ENCODE peak calls at places on chromosomes 1 and 21, in six cellular contexts. B is A549, J is K562, G is HepG2, D is endothelial cell of umbilical vein, T is GM12878. Z is an unnamed sample.

GRCh38 chr1:13927736-13928135 is 227.7 kb downstream of the PRDM2 start:
- DNase-seq in G (no peak), B (no peak), J (no peak), D (no peak), T (no peak), Z (no peak)

GRCh38 chr1:201759194-201759814 is 69.7 kb upstream of the IPO9 start:
- DNase-seq in J (no peak), D (no peak), G (no peak), T (no peak), B (no peak), Z (no peak)

GRCh38 chr1:19468397-19468956 is 16.9 kb downstream of the CAPZB start:
- DNase-seq in G (peak; percentile 60), D (no peak), B (peak; percentile 37), J (peak; percentile 75), T (no peak), Z (peak; percentile 54)

GRCh38 chr1:212630159-212630900 is 21.8 kb downstream of the ATF3 start:
- DNase-seq in J (peak; percentile 85), D (peak; percentile 42), B (peak; percentile 75), G (peak; percentile 48), T (no peak), Z (peak; percentile 89)

GRCh38 chr1:116115476-116115875 is 4.3 kb downstream of the MAB21L3 start:
- DNase-seq in J (no peak), B (no peak), D (no peak), G (no peak), T (no peak), Z (no peak)

GRCh38 chr1:197980457-197980856 is 63.3 kb downstream of the LHX9 start:
- DNase-seq in J (no peak), B (no peak), T (no peak), D (no peak), G (no peak), Z (no peak)

GRCh38 chr1:206909883-206910318 is 11.8 kb downstream of the FCMR start:
- DNase-seq in T (no peak), D (no peak), J (no peak), B (no peak), G (no peak), Z (no peak)

GRCh38 chr1:112946683-112947082 is 9.3 kb downstream of the SLC16A1 start:
- DNase-seq in B (no peak), G (no peak), T (no peak), D (no peak), J (no peak), Z (no peak)

GRCh38 chr1:151839457-151840409 is at the start of gene C2CD4D:
- DNase-seq in D (no peak), T (peak; percentile 9), B (no peak), J (peak; percentile 39), G (peak; percentile 68), Z (no peak)

GRCh38 chr1:151314137-151314875 is 12.9 kb downstream of the PI4KB start:
- DNase-seq in G (peak; percentile 15), B (peak; percentile 38), D (peak; percentile 85), J (no peak), T (no peak), Z (no peak)

GRCh38 chr1:21854090-21854750 is 42.2 kb downstream of the LDLRAD2 start:
- DNase-seq in D (no peak), B (no peak), T (no peak), G (no peak), J (no peak), Z (no peak)

GRCh38 chr1:40932004-40932403 is 47.5 kb upstream of the CTPS1 start:
- DNase-seq in D (peak; percentile 70), J (no peak), B (no peak), G (peak; percentile 52), T (no peak), Z (no peak)

GRCh38 chr1:56033321-56034037 is 545.9 kb downstream of the PLPP3 start:
- DNase-seq in B (no peak), D (no peak), G (no peak), T (no peak), J (no peak), Z (no peak)

GRCh38 chr1:233033366-233033765 is 83.0 kb downstream of the NTPCR start:
- DNase-seq in T (no peak), J (no peak), B (no peak), D (no peak), G (no peak), Z (peak; percentile 15)

GRCh38 chr1:153548722-153549695 is at the start of gene S100A3:
- DNase-seq in B (peak; percentile 91), J (no peak), T (no peak), D (peak; percentile 86), G (no peak), Z (peak; percentile 43)

GRCh38 chr1:156160744-156161181 is 7.4 kb downstream of the SEMA4A start:
- DNase-seq in T (no peak), D (peak; percentile 78), B (no peak), J (peak; percentile 98), G (no peak), Z (no peak)

GRCh38 chr1:186244825-186245224 is 130.2 kb downstream of the TPR start:
- DNase-seq in D (no peak), G (peak; percentile 5), J (no peak), B (no peak), T (no peak), Z (peak; percentile 14)

GRCh38 chr1:201295861-201296260 is 12.6 kb downstream of the PKP1 start:
- DNase-seq in D (no peak), J (no peak), B (peak; percentile 48), T (no peak), G (no peak), Z (no peak)

GRCh38 chr21:44094832-44095231 is 12.4 kb upstream of the PWP2 start:
- DNase-seq in B (no peak), D (no peak), J (no peak), T (no peak), G (no peak), Z (no peak)

GRCh38 chr1:1200876-1201810 is 5.2 kb downstream of the TNFRSF18 start:
- DNase-seq in G (no peak), J (peak; percentile 98), B (peak; percentile 35), T (no peak), D (peak; percentile 10), Z (peak; percentile 67)

GRCh38 chr1:107225706-107226105 is 84.9 kb downstream of the NTNG1 start:
- DNase-seq in B (no peak), J (no peak), T (no peak), G (no peak), D (no peak), Z (no peak)

GRCh38 chr1:17633654-17634053 is 94.2 kb downstream of the ARHGEF10L start:
- DNase-seq in J (peak; percentile 21), T (no peak), B (peak; percentile 29), D (no peak), G (no peak), Z (no peak)

GRCh38 chr1:98099501-98099900 is 178.7 kb upstream of the DPYD start:
- DNase-seq in G (no peak), D (no peak), B (no peak), T (no peak), J (no peak), Z (no peak)

GRCh38 chr1:112319371-112320034 is 76.5 kb upstream of the CTTNBP2NL start:
- DNase-seq in D (no peak), T (no peak), B (no peak), J (no peak), G (no peak), Z (no peak)

GRCh38 chr1:114274621-114275317 is 121.1 kb upstream of the SYT6 start:
- DNase-seq in G (no peak), T (no peak), D (no peak), J (no peak), B (no peak), Z (no peak)

GRCh38 chr1:89865498-89866385 is 44.9 kb downstream of the LRRC8D start:
- DNase-seq in B (no peak), G (no peak), D (peak; percentile 78), J (no peak), T (no peak), Z (no peak)

DNA sequence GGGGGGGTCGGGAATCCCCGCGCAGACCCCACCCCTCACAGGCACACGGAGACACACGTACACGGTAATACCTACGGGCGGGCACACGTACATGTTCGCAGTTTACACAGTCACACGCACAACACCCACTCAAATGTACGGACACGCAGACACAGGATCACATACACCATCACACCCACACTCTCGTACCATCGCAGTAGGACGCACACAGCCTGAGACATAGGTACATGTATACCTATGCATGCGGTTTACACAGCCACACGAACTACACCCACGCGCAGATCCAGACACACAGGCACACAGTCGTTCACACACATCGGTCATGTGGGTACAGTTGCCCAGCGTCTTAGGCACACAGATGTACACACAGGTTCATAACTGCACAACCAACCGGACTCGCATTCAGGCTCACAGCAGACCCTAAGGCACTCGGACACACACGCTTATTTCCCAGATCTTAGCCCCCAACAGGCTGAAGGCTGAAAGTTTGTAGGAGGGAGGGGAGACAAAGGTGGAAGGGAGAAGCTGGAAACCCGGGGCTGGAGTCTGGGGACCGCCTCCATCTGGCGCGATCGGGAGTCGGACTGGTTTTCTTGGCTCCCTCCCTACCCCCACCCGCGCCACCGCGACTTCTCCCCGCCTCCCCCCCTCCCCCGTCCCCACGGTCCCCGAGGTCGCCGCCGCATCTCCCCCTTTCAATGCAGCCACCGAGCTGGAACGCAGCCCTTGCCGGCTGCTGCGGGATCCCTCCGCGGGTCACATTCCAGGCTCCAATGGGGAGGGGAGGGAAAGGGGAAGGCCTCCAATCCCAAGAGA is 51.9 kb upstream of the SYNC start:
- DNase-seq in T (no peak), D (no peak), B (no peak), G (no peak), J (peak; percentile 77), Z (no peak)
- TF ChIP-seq POLR2A in T (no peak), D (no peak), B (no peak), G (no peak), J (peak; percentile 53), Z (no peak)

GRCh38 chr1:119935915-119936314 is 39.6 kb upstream of the ADAM30 start:
- DNase-seq in D (no peak), T (no peak), J (no peak), B (no peak), G (no peak), Z (no peak)
- TF ChIP-seq MYC in D (no peak), T (no peak), J (no peak), B (no peak), G (no peak), Z (no peak)

DNA sequence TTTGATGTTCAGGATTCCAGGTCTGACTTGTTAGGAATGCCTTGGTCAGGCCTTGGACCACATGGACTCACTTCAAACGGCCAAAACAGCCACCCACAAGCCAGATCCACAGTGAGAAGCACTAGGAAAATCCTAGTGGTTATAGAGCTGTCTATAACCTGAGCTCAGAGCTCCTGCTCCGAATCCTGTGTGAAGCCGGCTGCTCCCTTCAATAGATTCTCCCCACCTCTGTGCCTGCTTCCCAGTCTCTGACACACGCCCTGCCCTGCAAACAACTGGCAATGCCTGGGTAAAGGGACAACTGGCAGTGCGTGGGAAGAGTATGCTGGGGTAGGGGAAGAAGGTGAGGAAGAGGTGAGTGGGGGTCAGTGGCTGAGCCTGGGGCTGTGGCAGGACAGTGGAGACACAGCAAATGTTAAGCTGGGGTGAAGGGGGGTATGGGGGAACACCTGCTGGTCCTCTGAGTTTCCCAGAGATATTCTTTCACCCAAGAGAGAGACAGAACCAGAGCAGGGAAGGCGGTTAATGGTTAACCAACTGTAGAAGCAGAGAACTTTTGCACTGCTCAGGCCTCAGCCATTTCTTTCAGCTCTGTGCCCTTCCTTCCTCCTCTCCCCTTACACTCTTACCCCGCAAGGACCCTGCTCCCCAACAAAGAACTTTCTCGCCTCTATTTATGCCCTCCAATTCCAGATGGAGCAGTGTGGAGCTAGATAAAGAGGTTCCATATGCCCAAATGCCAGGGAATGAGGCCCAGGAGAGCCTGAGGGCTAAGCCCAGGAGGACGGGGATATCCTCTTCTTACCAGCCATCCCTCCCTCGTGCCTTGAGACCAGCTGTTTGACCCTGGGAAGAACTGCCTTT is 4.4 kb downstream of the PLXNA2 start:
- DNase-seq in D (peak; percentile 35), G (peak; percentile 54), T (no peak), J (no peak), B (no peak), Z (no peak)
- H3K4me3 ChIP-seq in D (no peak overlapping the region), G (peak overlapping the region; percentile 40), T (no peak overlapping the region), J (no peak overlapping the region), B (no peak overlapping the region), Z (no peak overlapping the region)

GRCh38 chr1:216453777-216454176 is 30.5 kb upstream of the USH2A start:
- DNase-seq in G (no peak), B (no peak), J (no peak), T (no peak), D (no peak), Z (no peak)
- TF ChIP-seq POLR2A in G (no peak), B (no peak), J (no peak), T (no peak), D (no peak), Z (no peak)